ENCODE peak calls at places on chromosomes 11 and 22, in six cellular contexts. Y, L, P, J, X and R are unnamed samples.

GRCh38 chr11:69310934-69311766 is 17.2 kb downstream of the MYEOV start:
- DNase-seq in Y (no peak), L (no peak), P (peak), J (no peak), X (no peak), R (peak)

GRCh38 chr22:44587004-44587793 is 89.2 kb upstream of the RTL6 start:
- DNase-seq in Y (no peak), L (no peak), P (no peak), J (peak), X (peak), R (peak)

GRCh38 chr11:65791719-65792213 is 4.9 kb downstream of the OVOL1 start:
- DNase-seq in Y (no peak), L (no peak), P (peak), J (no peak), X (peak), R (peak)

GRCh38 chr22:30272781-30273180 is 6.1 kb upstream of the OSM start:
- DNase-seq in Y (no peak), L (no peak), P (no peak), J (no peak), X (no peak), R (no peak)

GRCh38 chr11:127618721-127619120 is 618.2 kb upstream of the KIRREL3 start:
- DNase-seq in Y (no peak), L (no peak), P (no peak), J (no peak), X (no peak), R (no peak)

GRCh38 chr11:45638051-45638450 is 27.4 kb downstream of the CHST1 start:
- DNase-seq in Y (no peak), L (no peak), P (no peak), J (no peak), X (no peak), R (no peak)

GRCh38 chr11:73249304-73249703 is 22.8 kb upstream of the P2RY6 start:
- DNase-seq in Y (no peak), L (no peak), P (no peak), J (peak), X (no peak), R (no peak)

GRCh38 chr11:6631356-6631890 is 12.2 kb upstream of the TPP1 start:
- DNase-seq in Y (no peak), L (no peak), P (no peak), J (no peak), X (no peak), R (no peak)

GRCh38 chr22:41480397-41480735 is 11.4 kb downstream of the ACO2 start:
- DNase-seq in Y (no peak), L (peak), P (no peak), J (peak), X (no peak), R (no peak)

GRCh38 chr11:50170115-50170514 is 137.4 kb downstream of the OR4C45 start:
- DNase-seq in Y (no peak), L (no peak), P (no peak), J (no peak), X (no peak), R (no peak)

GRCh38 chr11:76785513-76785912 is 2.4 kb downstream of the TSKU start:
- DNase-seq in Y (no peak), L (no peak), P (no peak), J (peak), X (no peak), R (no peak)